ENCODE peak calls at places on chromosome 3, in ten cellular contexts. One of them, this sample, is unnamed.

GRCh38 chr3:107216711-107217110 is 160.5 kb upstream of the CCDC54 start:
- DNase-seq in ascending aorta: no peak
- DNase-seq in transverse colon: no peak
- DNase-seq in esophagus squamous epithelium: no peak
- DNase-seq in endothelial cell of umbilical vein: no peak
- DNase-seq in pancreas: no peak
- DNase-seq in neuronal stem cell: no peak
- DNase-seq in NT2/D1: no peak
- DNase-seq in PC-3: peak; percentile 91
- DNase-seq in CD8-positive, alpha-beta memory T cell: no peak
- DNase-seq in this sample: peak; percentile 81

GRCh38 chr3:186093271-186093900 is 15.5 kb downstream of the ETV5 start:
- DNase-seq in ascending aorta: no peak
- DNase-seq in transverse colon: no peak
- DNase-seq in esophagus squamous epithelium: no peak
- DNase-seq in endothelial cell of umbilical vein: no peak
- DNase-seq in pancreas: no peak
- DNase-seq in neuronal stem cell: no peak
- DNase-seq in NT2/D1: no peak
- DNase-seq in PC-3: no peak
- DNase-seq in CD8-positive, alpha-beta memory T cell: no peak
- DNase-seq in this sample: no peak

GRCh38 chr3:192906940-192907339 is 10.7 kb downstream of the MB21D2 start:
- DNase-seq in ascending aorta: no peak
- DNase-seq in transverse colon: no peak
- DNase-seq in esophagus squamous epithelium: no peak
- DNase-seq in endothelial cell of umbilical vein: no peak
- DNase-seq in pancreas: no peak
- DNase-seq in neuronal stem cell: no peak
- DNase-seq in NT2/D1: no peak
- DNase-seq in PC-3: peak; percentile 76
- DNase-seq in CD8-positive, alpha-beta memory T cell: no peak
- DNase-seq in this sample: no peak

GRCh38 chr3:9302425-9303181 is 53.2 kb upstream of the SRGAP3 start:
- DNase-seq in ascending aorta: peak; percentile 78
- DNase-seq in transverse colon: peak; percentile 80
- DNase-seq in esophagus squamous epithelium: no peak
- DNase-seq in endothelial cell of umbilical vein: peak; percentile 79
- DNase-seq in pancreas: peak; percentile 66
- DNase-seq in neuronal stem cell: peak; percentile 87
- DNase-seq in NT2/D1: peak; percentile 83
- DNase-seq in PC-3: peak; percentile 95
- DNase-seq in CD8-positive, alpha-beta memory T cell: peak; percentile 54
- DNase-seq in this sample: peak; percentile 58

GRCh38 chr3:69326821-69327433 is 59.0 kb downstream of the FRMD4B start:
- DNase-seq in ascending aorta: no peak
- DNase-seq in transverse colon: no peak
- DNase-seq in esophagus squamous epithelium: no peak
- DNase-seq in endothelial cell of umbilical vein: peak; percentile 44
- DNase-seq in pancreas: no peak
- DNase-seq in neuronal stem cell: no peak
- DNase-seq in NT2/D1: no peak
- DNase-seq in PC-3: no peak
- DNase-seq in CD8-positive, alpha-beta memory T cell: no peak
- DNase-seq in this sample: no peak

GRCh38 chr3:155411500-155412223 is 118.2 kb upstream of the STRIT1 start:
- DNase-seq in ascending aorta: no peak
- DNase-seq in transverse colon: no peak
- DNase-seq in esophagus squamous epithelium: no peak
- DNase-seq in endothelial cell of umbilical vein: no peak
- DNase-seq in pancreas: no peak
- DNase-seq in neuronal stem cell: no peak
- DNase-seq in NT2/D1: no peak
- DNase-seq in PC-3: peak; percentile 30
- DNase-seq in CD8-positive, alpha-beta memory T cell: no peak
- DNase-seq in this sample: no peak

GRCh38 chr3:169699070-169699469 is 35.6 kb upstream of the MECOM start:
- DNase-seq in ascending aorta: no peak
- DNase-seq in transverse colon: no peak
- DNase-seq in esophagus squamous epithelium: no peak
- DNase-seq in endothelial cell of umbilical vein: no peak
- DNase-seq in pancreas: no peak
- DNase-seq in neuronal stem cell: no peak
- DNase-seq in NT2/D1: no peak
- DNase-seq in PC-3: no peak
- DNase-seq in CD8-positive, alpha-beta memory T cell: no peak
- DNase-seq in this sample: peak; percentile 31

GRCh38 chr3:72782521-72782920 is 65.7 kb downstream of the SHQ1 start:
- DNase-seq in ascending aorta: no peak
- DNase-seq in transverse colon: no peak
- DNase-seq in esophagus squamous epithelium: no peak
- DNase-seq in endothelial cell of umbilical vein: no peak
- DNase-seq in pancreas: no peak
- DNase-seq in neuronal stem cell: no peak
- DNase-seq in NT2/D1: no peak
- DNase-seq in PC-3: no peak
- DNase-seq in CD8-positive, alpha-beta memory T cell: no peak
- DNase-seq in this sample: no peak

DNA sequence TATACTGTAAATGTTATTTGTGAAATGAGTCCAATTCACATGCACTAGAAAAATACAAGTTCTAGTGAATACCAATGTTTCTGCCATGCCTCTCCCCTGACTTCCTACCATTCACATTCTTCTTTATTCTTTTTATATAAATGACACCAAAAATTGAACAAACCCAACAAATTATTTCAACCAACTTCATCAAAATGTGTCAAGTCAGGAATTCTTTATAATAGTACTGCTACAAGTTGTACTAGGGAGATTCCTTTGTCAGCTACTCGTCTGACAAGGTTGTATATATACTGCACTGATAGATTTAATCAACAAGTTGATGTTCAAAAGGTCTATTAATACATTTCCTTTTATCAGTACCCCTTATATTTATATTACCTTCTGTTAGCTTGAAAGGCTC is 3.0 kb downstream of the TBL1XR1 start:
- DNase-seq in ascending aorta: no peak
- DNase-seq in transverse colon: no peak
- DNase-seq in esophagus squamous epithelium: no peak
- DNase-seq in endothelial cell of umbilical vein: no peak
- DNase-seq in pancreas: no peak
- DNase-seq in neuronal stem cell: no peak
- DNase-seq in NT2/D1: no peak
- DNase-seq in PC-3: no peak
- DNase-seq in CD8-positive, alpha-beta memory T cell: no peak
- DNase-seq in this sample: no peak
- H3K4me3 ChIP-seq in ascending aorta: peak overlapping the region; percentile 97
- H3K4me3 ChIP-seq in transverse colon: no peak overlapping the region
- H3K4me3 ChIP-seq in esophagus squamous epithelium: peak overlapping the region; percentile 99
- H3K4me3 ChIP-seq in endothelial cell of umbilical vein: no peak overlapping the region
- H3K4me3 ChIP-seq in pancreas: no peak overlapping the region
- H3K4me3 ChIP-seq in neuronal stem cell: peak overlapping the region; percentile 85
- H3K4me3 ChIP-seq in NT2/D1: peak overlapping the region; percentile 78
- H3K4me3 ChIP-seq in PC-3: peak overlapping the region; percentile 92
- H3K4me3 ChIP-seq in CD8-positive, alpha-beta memory T cell: peak overlapping the region; percentile 92
- H3K4me3 ChIP-seq in this sample: peak overlapping the region; percentile 99

GRCh38 chr3:183826448-183826847 is 1.1 kb upstream of the MAP6D1 start:
- DNase-seq in ascending aorta: no peak
- DNase-seq in transverse colon: no peak
- DNase-seq in esophagus squamous epithelium: no peak
- DNase-seq in endothelial cell of umbilical vein: no peak
- DNase-seq in pancreas: peak; percentile 39
- DNase-seq in neuronal stem cell: no peak
- DNase-seq in NT2/D1: no peak
- DNase-seq in PC-3: no peak
- DNase-seq in CD8-positive, alpha-beta memory T cell: no peak
- DNase-seq in this sample: no peak

GRCh38 chr3:183828538-183828870 is 3.1 kb upstream of the MAP6D1 start:
- DNase-seq in ascending aorta: no peak
- DNase-seq in transverse colon: no peak
- DNase-seq in esophagus squamous epithelium: no peak
- DNase-seq in endothelial cell of umbilical vein: no peak
- DNase-seq in pancreas: no peak
- DNase-seq in neuronal stem cell: no peak
- DNase-seq in NT2/D1: no peak
- DNase-seq in PC-3: no peak
- DNase-seq in CD8-positive, alpha-beta memory T cell: no peak
- DNase-seq in this sample: no peak

GRCh38 chr3:183826854-183827253 is 1.5 kb upstream of the MAP6D1 start:
- DNase-seq in ascending aorta: no peak
- DNase-seq in transverse colon: no peak
- DNase-seq in esophagus squamous epithelium: no peak
- DNase-seq in endothelial cell of umbilical vein: no peak
- DNase-seq in pancreas: no peak
- DNase-seq in neuronal stem cell: no peak
- DNase-seq in NT2/D1: no peak
- DNase-seq in PC-3: no peak
- DNase-seq in CD8-positive, alpha-beta memory T cell: no peak
- DNase-seq in this sample: no peak

GRCh38 chr3:183829466-183829865 is 4.1 kb upstream of the MAP6D1 start:
- DNase-seq in ascending aorta: no peak
- DNase-seq in transverse colon: no peak
- DNase-seq in esophagus squamous epithelium: no peak
- DNase-seq in endothelial cell of umbilical vein: no peak
- DNase-seq in pancreas: no peak
- DNase-seq in neuronal stem cell: no peak
- DNase-seq in NT2/D1: no peak
- DNase-seq in PC-3: no peak
- DNase-seq in CD8-positive, alpha-beta memory T cell: no peak
- DNase-seq in this sample: no peak

DNA sequence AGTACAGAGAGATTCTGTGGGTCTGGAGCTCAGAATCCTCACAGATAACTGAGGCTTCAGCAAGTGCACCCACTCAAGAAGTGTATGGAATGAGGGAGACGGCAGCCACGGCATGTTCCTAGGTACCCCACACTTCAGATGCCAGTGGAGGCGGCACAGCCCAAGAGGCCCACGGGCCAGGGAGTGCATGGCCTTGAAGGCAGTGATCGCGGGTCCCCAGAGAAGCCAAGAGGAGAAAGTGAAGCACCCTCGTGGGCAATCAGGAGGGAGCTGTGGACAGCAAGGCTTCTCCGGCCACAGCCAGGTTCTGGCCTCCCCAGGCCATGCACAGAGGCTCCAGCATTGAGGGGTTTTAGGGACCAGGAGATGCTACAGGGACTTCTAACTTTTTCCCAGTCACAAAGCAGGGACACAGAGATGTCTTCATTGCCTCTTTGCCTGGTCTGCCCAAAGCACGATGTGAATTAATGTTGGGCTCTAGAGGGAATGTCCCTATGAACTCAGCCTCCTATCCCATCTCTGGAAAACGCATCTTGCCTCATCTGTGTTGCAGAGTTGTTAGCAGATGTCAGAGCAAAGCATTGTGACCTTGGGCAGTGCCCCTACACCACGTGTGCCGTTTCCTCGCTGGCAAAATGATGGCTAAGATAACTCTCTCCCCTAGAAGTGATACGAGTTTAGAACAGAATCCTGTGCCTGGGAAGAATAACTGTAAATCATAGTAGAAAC is 2.6 kb upstream of the MAP6D1 start:
- DNase-seq in ascending aorta: no peak
- DNase-seq in transverse colon: no peak
- DNase-seq in esophagus squamous epithelium: no peak
- DNase-seq in endothelial cell of umbilical vein: no peak
- DNase-seq in pancreas: no peak
- DNase-seq in neuronal stem cell: no peak
- DNase-seq in NT2/D1: no peak
- DNase-seq in PC-3: no peak
- DNase-seq in CD8-positive, alpha-beta memory T cell: no peak
- DNase-seq in this sample: no peak
- H3K36me3 ChIP-seq in ascending aorta: peaks cover 12% of the 10 kb centered on the region
- H3K36me3 ChIP-seq in transverse colon: no peaks in the 10 kb centered on the region
- H3K36me3 ChIP-seq in esophagus squamous epithelium: peaks cover 53% of the 10 kb centered on the region
- H3K36me3 ChIP-seq in endothelial cell of umbilical vein: peaks cover 6% of the 10 kb centered on the region
- H3K36me3 ChIP-seq in pancreas: no peaks in the 10 kb centered on the region
- H3K36me3 ChIP-seq in neuronal stem cell: peaks cover 8% of the 10 kb centered on the region
- H3K36me3 ChIP-seq in NT2/D1: peaks cover 41% of the 10 kb centered on the region
- H3K36me3 ChIP-seq in PC-3: peaks cover 14% of the 10 kb centered on the region
- H3K36me3 ChIP-seq in CD8-positive, alpha-beta memory T cell: no peaks in the 10 kb centered on the region
- H3K36me3 ChIP-seq in this sample: peaks cover 48% of the 10 kb centered on the region

GRCh38 chr3:23480324-23480704 is 277.2 kb downstream of the UBE2E2 start:
- DNase-seq in ascending aorta: no peak
- DNase-seq in transverse colon: no peak
- DNase-seq in esophagus squamous epithelium: no peak
- DNase-seq in endothelial cell of umbilical vein: no peak
- DNase-seq in pancreas: no peak
- DNase-seq in neuronal stem cell: no peak
- DNase-seq in NT2/D1: no peak
- DNase-seq in PC-3: no peak
- DNase-seq in CD8-positive, alpha-beta memory T cell: no peak
- DNase-seq in this sample: no peak

GRCh38 chr3:23480981-23481380 is 277.9 kb downstream of the UBE2E2 start:
- DNase-seq in ascending aorta: no peak
- DNase-seq in transverse colon: no peak
- DNase-seq in esophagus squamous epithelium: no peak
- DNase-seq in endothelial cell of umbilical vein: no peak
- DNase-seq in pancreas: no peak
- DNase-seq in neuronal stem cell: no peak
- DNase-seq in NT2/D1: no peak
- DNase-seq in PC-3: no peak
- DNase-seq in CD8-positive, alpha-beta memory T cell: no peak
- DNase-seq in this sample: no peak

GRCh38 chr3:23484386-23484785 is 281.3 kb downstream of the UBE2E2 start:
- DNase-seq in ascending aorta: no peak
- DNase-seq in transverse colon: no peak
- DNase-seq in esophagus squamous epithelium: no peak
- DNase-seq in endothelial cell of umbilical vein: no peak
- DNase-seq in pancreas: no peak
- DNase-seq in neuronal stem cell: no peak
- DNase-seq in NT2/D1: no peak
- DNase-seq in PC-3: no peak
- DNase-seq in CD8-positive, alpha-beta memory T cell: no peak
- DNase-seq in this sample: no peak

GRCh38 chr3:23479615-23480323 is 276.6 kb downstream of the UBE2E2 start:
- DNase-seq in ascending aorta: no peak
- DNase-seq in transverse colon: no peak
- DNase-seq in esophagus squamous epithelium: no peak
- DNase-seq in endothelial cell of umbilical vein: no peak
- DNase-seq in pancreas: no peak
- DNase-seq in neuronal stem cell: no peak
- DNase-seq in NT2/D1: no peak
- DNase-seq in PC-3: no peak
- DNase-seq in CD8-positive, alpha-beta memory T cell: no peak
- DNase-seq in this sample: no peak

DNA sequence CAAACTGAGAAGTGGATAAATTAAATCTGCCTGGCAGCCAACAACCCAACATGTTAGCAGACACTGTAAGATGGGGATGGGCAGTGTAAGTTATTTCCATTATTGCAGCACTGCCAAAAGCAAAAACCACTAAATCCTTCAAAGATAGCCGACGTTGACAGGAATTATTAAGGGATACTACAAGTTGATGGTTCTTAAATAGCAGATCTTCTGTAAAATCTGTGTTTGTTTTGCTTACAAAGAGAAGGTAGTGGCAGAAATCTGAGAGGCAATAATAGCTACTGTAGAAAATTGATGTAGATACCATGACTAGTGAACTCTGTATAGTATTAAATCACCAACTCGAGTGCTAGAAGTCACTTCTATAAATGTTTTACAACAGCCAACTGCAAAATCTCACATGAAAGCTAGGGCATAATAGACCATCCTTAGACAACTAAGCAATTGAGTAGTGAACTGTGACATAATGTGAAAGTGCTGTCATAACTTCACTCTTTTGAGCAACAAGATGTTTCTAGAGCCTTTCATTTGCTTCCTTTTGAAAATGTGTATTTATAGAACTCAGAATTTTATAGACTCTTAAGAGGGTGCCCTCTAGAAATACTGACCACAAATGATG is 278.6 kb downstream of the UBE2E2 start:
- DNase-seq in ascending aorta: no peak
- DNase-seq in transverse colon: no peak
- DNase-seq in esophagus squamous epithelium: no peak
- DNase-seq in endothelial cell of umbilical vein: no peak
- DNase-seq in pancreas: no peak
- DNase-seq in neuronal stem cell: no peak
- DNase-seq in NT2/D1: no peak
- DNase-seq in PC-3: no peak
- DNase-seq in CD8-positive, alpha-beta memory T cell: no peak
- DNase-seq in this sample: no peak
- H3K9me3 ChIP-seq in ascending aorta: peaks cover 5% of the 10 kb centered on the region
- H3K9me3 ChIP-seq in transverse colon: no peaks in the 10 kb centered on the region
- H3K9me3 ChIP-seq in esophagus squamous epithelium: peaks cover 15% of the 10 kb centered on the region
- H3K9me3 ChIP-seq in endothelial cell of umbilical vein: no peaks in the 10 kb centered on the region
- H3K9me3 ChIP-seq in pancreas: no peaks in the 10 kb centered on the region
- H3K9me3 ChIP-seq in neuronal stem cell: peaks cover 3% of the 10 kb centered on the region
- H3K9me3 ChIP-seq in NT2/D1: peaks cover 38% of the 10 kb centered on the region
- H3K9me3 ChIP-seq in PC-3: no peaks in the 10 kb centered on the region
- H3K9me3 ChIP-seq in CD8-positive, alpha-beta memory T cell: no peaks in the 10 kb centered on the region
- H3K9me3 ChIP-seq in this sample: no peaks in the 10 kb centered on the region

GRCh38 chr3:149266733-149267132 is 45.1 kb upstream of the CP start:
- DNase-seq in ascending aorta: no peak
- DNase-seq in transverse colon: no peak
- DNase-seq in esophagus squamous epithelium: no peak
- DNase-seq in endothelial cell of umbilical vein: no peak
- DNase-seq in pancreas: no peak
- DNase-seq in neuronal stem cell: no peak
- DNase-seq in NT2/D1: no peak
- DNase-seq in PC-3: no peak
- DNase-seq in CD8-positive, alpha-beta memory T cell: no peak
- DNase-seq in this sample: no peak
- H3K4me3 ChIP-seq in ascending aorta: no peak overlapping the region
- H3K4me3 ChIP-seq in transverse colon: no peak overlapping the region
- H3K4me3 ChIP-seq in esophagus squamous epithelium: no peak overlapping the region
- H3K4me3 ChIP-seq in endothelial cell of umbilical vein: no peak overlapping the region
- H3K4me3 ChIP-seq in pancreas: no peak overlapping the region
- H3K4me3 ChIP-seq in neuronal stem cell: no peak overlapping the region
- H3K4me3 ChIP-seq in NT2/D1: no peak overlapping the region
- H3K4me3 ChIP-seq in PC-3: no peak overlapping the region
- H3K4me3 ChIP-seq in CD8-positive, alpha-beta memory T cell: no peak overlapping the region
- H3K4me3 ChIP-seq in this sample: no peak overlapping the region

This sample was measured in MG63.